ENCODE peak calls at places on chromosomes 16 and 17, in four cellular contexts. N, A, S and Y are unnamed samples.
A peak's percentile ranks its signal among the peaks of the same experiment; 100 is the strongest.

GRCh38 chr16:2333231-2333630 is 7.3 kb downstream of the ABCA3 start:
- DNase-seq in N (no peak), A (no peak), S (no peak), Y (no peak)

GRCh38 chr16:51592535-51592934 is 441.5 kb upstream of the SALL1 start:
- DNase-seq in N (no peak), A (no peak), S (no peak), Y (no peak)

GRCh38 chr16:56600398-56600999 is 7.9 kb upstream of the MT2A start:
- DNase-seq in N (no peak), A (no peak), S (peak; percentile 61), Y (no peak)

GRCh38 chr17:4314618-4315017 is 50.8 kb upstream of the ANKFY1 start:
- DNase-seq in N (no peak), A (no peak), S (no peak), Y (no peak)

GRCh38 chr17:72176516-72176851 is 55.7 kb downstream of the SOX9 start:
- DNase-seq in N (no peak), A (no peak), S (no peak), Y (no peak)

GRCh38 chr17:81545160-81545949 is 6.8 kb downstream of the FAAP100 start:
- DNase-seq in N (no peak), A (no peak), S (no peak), Y (no peak)

GRCh38 chr17:48037036-48037881 is at the start of gene COPZ2:
- DNase-seq in N (peak; percentile 47), A (no peak), S (no peak), Y (no peak)

GRCh38 chr17:82428546-82428945 is 10.2 kb upstream of the OGFOD3 start:
- DNase-seq in N (no peak), A (no peak), S (no peak), Y (no peak)

GRCh38 chr17:1001640-1002411 is 4.9 kb downstream of the TIMM22 start:
- DNase-seq in N (no peak), A (no peak), S (no peak), Y (no peak)

GRCh38 chr16:84999200-84999599 is 12.1 kb downstream of the ZDHHC7 start:
- DNase-seq in N (no peak), A (no peak), S (no peak), Y (no peak)

GRCh38 chr17:38667099-38667786 is 7.5 kb downstream of the EPOP start:
- DNase-seq in N (peak; percentile 70), A (no peak), S (peak; percentile 82), Y (peak; percentile 70)

GRCh38 chr17:30095507-30096244 is 20.9 kb upstream of the NSRP1 start:
- DNase-seq in N (no peak), A (peak; percentile 36), S (peak; percentile 50), Y (no peak)

GRCh38 chr16:25198021-25198420 is 18.7 kb upstream of the AQP8 start:
- DNase-seq in N (no peak), A (no peak), S (no peak), Y (no peak)

GRCh38 chr16:84478172-84478948 is 26.1 kb downstream of the MEAK7 start:
- DNase-seq in N (no peak), A (no peak), S (no peak), Y (no peak)

GRCh38 chr17:41919840-41920579 is 1.3 kb upstream of the ACLY start:
- DNase-seq in N (no peak), A (no peak), S (no peak), Y (peak; percentile 74)

GRCh38 chr16:53191413-53191812 is 136.6 kb downstream of the CHD9 start:
- DNase-seq in N (no peak), A (no peak), S (no peak), Y (no peak)

GRCh38 chr16:76897816-76898215 is 293.2 kb upstream of the MON1B start:
- DNase-seq in N (no peak), A (no peak), S (no peak), Y (no peak)

GRCh38 chr16:88763502-88764053 is 21.4 kb downstream of the PIEZO1 start:
- DNase-seq in N (no peak), A (no peak), S (peak; percentile 50), Y (no peak)

GRCh38 chr16:12054868-12055267 is 78.3 kb downstream of the SNX29 start:
- DNase-seq in N (no peak), A (no peak), S (no peak), Y (no peak)

GRCh38 chr16:22663389-22664064 is 150.4 kb upstream of the HS3ST2 start:
- DNase-seq in N (no peak), A (no peak), S (no peak), Y (no peak)

GRCh38 chr16:81136331-81137011 is 40.3 kb upstream of the GCSH start:
- DNase-seq in N (no peak), A (no peak), S (no peak), Y (no peak)

GRCh38 chr16:23387666-23388065 is 65.3 kb downstream of the COG7 start:
- DNase-seq in N (no peak), A (no peak), S (no peak), Y (no peak)

GRCh38 chr17:39527220-39527813 is 66.0 kb downstream of the CDK12 start:
- DNase-seq in N (no peak), A (no peak), S (peak; percentile 22), Y (peak; percentile 45)

GRCh38 chr17:6045621-6046357 is 24.4 kb upstream of the WSCD1 start:
- DNase-seq in N (no peak), A (no peak), S (no peak), Y (no peak)

GRCh38 chr16:86914850-86915717 is 336.7 kb downstream of the FOXL1 start:
- DNase-seq in N (no peak), A (no peak), S (no peak), Y (no peak)

GRCh38 chr16:10979717-10980601 is 35.6 kb downstream of the CLEC16A start:
- DNase-seq in N (no peak), A (no peak), S (no peak), Y (no peak)

GRCh38 chr16:77592021-77592420 is 130.3 kb upstream of the NUDT7 start:
- DNase-seq in N (no peak), A (no peak), S (no peak), Y (no peak)

GRCh38 chr16:89197033-89197632 is 3.2 kb downstream of the SLC22A31 start:
- DNase-seq in N (no peak), A (no peak), S (no peak), Y (no peak)

GRCh38 chr17:36182176-36183000 is 6.0 kb upstream of the TBC1D3B start:
- DNase-seq in N (no peak), A (no peak), S (no peak), Y (no peak)

GRCh38 chr17:10127819-10128375 is 70.5 kb downstream of the GAS7 start:
- DNase-seq in N (no peak), A (no peak), S (no peak), Y (peak; percentile 67)

GRCh38 chr16:11755022-11755760 is 12.5 kb upstream of the TXNDC11 start:
- DNase-seq in N (no peak), A (no peak), S (no peak), Y (no peak)

DNA sequence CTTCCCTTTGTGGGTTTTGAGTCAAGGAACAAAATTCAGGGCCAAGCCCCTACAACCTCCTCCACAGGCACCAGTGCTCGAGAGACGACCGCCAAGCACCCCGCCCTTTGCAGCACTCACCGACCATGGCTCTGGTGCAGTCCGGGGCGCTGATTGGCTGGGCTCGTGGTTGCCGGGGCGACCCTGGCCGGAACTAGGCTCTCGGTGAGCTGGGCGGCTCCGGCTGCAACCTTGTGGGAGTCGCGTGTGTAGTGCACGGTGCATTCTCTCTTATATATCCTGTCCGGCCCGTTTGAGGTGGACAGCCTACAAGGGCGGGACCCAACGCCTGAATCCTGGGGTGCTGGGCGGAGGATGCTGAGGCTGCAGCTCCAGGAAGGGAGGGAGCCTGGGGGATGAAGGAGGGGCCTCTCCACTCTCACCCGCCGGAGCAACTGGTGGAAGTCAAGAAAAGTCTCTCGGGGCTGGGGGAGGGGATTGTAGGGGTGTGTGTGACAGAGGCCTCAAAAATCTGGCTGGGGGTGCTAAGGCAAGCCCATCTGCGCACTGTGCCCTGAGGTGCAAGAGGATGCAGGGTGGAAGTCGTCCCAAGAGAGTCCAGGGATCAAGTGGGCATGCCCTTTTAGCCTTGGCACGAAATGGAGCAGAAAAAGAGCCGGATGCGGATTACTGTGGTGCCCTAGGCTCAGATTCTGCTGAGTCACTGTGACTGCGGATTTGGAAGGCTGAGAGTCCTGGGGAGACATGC is at the start of gene NQO1:
- DNase-seq in N (peak; percentile 93), A (peak; percentile 81), S (peak; percentile 95), Y (peak; percentile 86)
- TF ChIP-seq SPI1 in N (peak; percentile 14), A (no peak), S (no peak), Y (no peak)

GRCh38 chr16:21159281-21159951 is 942 bp downstream of the LDAF1 start:
- DNase-seq in N (peak; percentile 25), A (no peak), S (peak; percentile 41), Y (no peak)
- TF ChIP-seq SPI1 in N (peak; percentile 19), A (peak; percentile 24), S (peak; percentile 0), Y (no peak)

GRCh38 chr16:19883296-19883951 is 1.2 kb downstream of the GPRC5B start:
- DNase-seq in N (no peak), A (no peak), S (peak; percentile 38), Y (no peak)
- TF ChIP-seq SPI1 in N (no peak), A (no peak), S (no peak), Y (no peak)

GRCh38 chr16:13425840-13426239 is 494.1 kb upstream of the ERCC4 start:
- DNase-seq in N (no peak), A (no peak), S (no peak), Y (peak; percentile 50)
- TF ChIP-seq SPI1 in N (no peak), A (no peak), S (no peak), Y (peak; percentile 24)

GRCh38 chr16:67517661-67518423 is 10.8 kb upstream of the RIPOR1 start:
- DNase-seq in N (no peak), A (peak; percentile 69), S (no peak), Y (no peak)
- TF ChIP-seq SPI1 in N (peak; percentile 96), A (peak; percentile 95), S (no peak), Y (no peak)